ENCODE peak calls at places on chromosomes 4 and X, in nine cellular contexts. F is adrenal gland, S is brain microvascular endothelial cell, P is tibial artery, V is foreskin fibroblast, I is A549, U is mucosa of descending colon, W is tibial nerve, C is PC-3. Z is an unnamed sample.

GRCh38 chr4:13700196-13701140 is 72.9 kb upstream of the BOD1L1 start:
- DNase-seq in F (no peak), S (peak), P (no peak), V (peak), I (no peak), U (no peak), W (no peak), C (peak), Z (peak)

GRCh38 chr4:122052714-122053113 is 99.4 kb upstream of the BLTP1 start:
- DNase-seq in F (no peak), S (no peak), P (no peak), V (no peak), I (no peak), U (no peak), W (no peak), C (no peak), Z (peak)

GRCh38 chr4:44760142-44760898 is 34.0 kb upstream of the GNPDA2 start:
- DNase-seq in F (no peak), S (peak), P (no peak), V (peak), I (peak), U (peak), W (no peak), C (peak), Z (peak)

GRCh38 chrX:35842657-35843056 is 44.5 kb downstream of the MAGEB16 start:
- DNase-seq in F (no peak), S (no peak), P (no peak), V (no peak), I (no peak), U (peak), W (no peak), C (no peak), Z (no peak)

GRCh38 chr4:87121332-87122065 is 98.9 kb downstream of the KLHL8 start:
- DNase-seq in F (no peak), S (no peak), P (no peak), V (peak), I (no peak), U (no peak), W (no peak), C (no peak), Z (peak)

GRCh38 chr4:83917572-83917971 is 381.7 kb downstream of the GPAT3 start:
- DNase-seq in F (no peak), S (no peak), P (no peak), V (no peak), I (no peak), U (no peak), W (no peak), C (no peak), Z (peak)

GRCh38 chrX:132615396-132616131 is 126.7 kb upstream of the MBNL3 start:
- DNase-seq in F (peak), S (peak), P (no peak), V (peak), I (no peak), U (peak), W (peak), C (peak), Z (peak)

GRCh38 chrX:83658731-83659130 is 150.6 kb downstream of the POU3F4 start:
- DNase-seq in F (no peak), S (no peak), P (no peak), V (no peak), I (peak), U (no peak), W (no peak), C (no peak), Z (no peak)

GRCh38 chr4:121256887-121257426 is 92.8 kb upstream of the TNIP3 start:
- DNase-seq in F (no peak), S (peak), P (no peak), V (no peak), I (no peak), U (no peak), W (no peak), C (no peak), Z (no peak)

GRCh38 chr4:23135792-23136645 is 443.3 kb downstream of the GBA3 start:
- DNase-seq in F (peak), S (peak), P (no peak), V (peak), I (peak), U (peak), W (peak), C (peak), Z (peak)

GRCh38 chrX:17377795-17378194 is 2.8 kb downstream of the NHS start:
- DNase-seq in F (no peak), S (no peak), P (no peak), V (no peak), I (no peak), U (no peak), W (no peak), C (no peak), Z (peak)

GRCh38 chr4:121266982-121267381 is 102.9 kb upstream of the TNIP3 start:
- DNase-seq in F (no peak), S (no peak), P (no peak), V (no peak), I (no peak), U (no peak), W (no peak), C (no peak), Z (peak)

GRCh38 chr4:166092797-166093196 is 219.8 kb downstream of the TLL1 start:
- DNase-seq in F (no peak), S (no peak), P (no peak), V (no peak), I (no peak), U (no peak), W (no peak), C (peak), Z (peak)

GRCh38 chr4:69440312-69440711 is 55.4 kb downstream of the UGT2B4 start:
- DNase-seq in F (no peak), S (no peak), P (no peak), V (no peak), I (no peak), U (no peak), W (no peak), C (no peak), Z (no peak)

GRCh38 chr4:40471923-40472322 is 136.8 kb downstream of the CHRNA9 start:
- DNase-seq in F (no peak), S (no peak), P (no peak), V (no peak), I (no peak), U (no peak), W (no peak), C (peak), Z (peak)

GRCh38 chrX:8067754-8068469 is 103.2 kb downstream of the VCX2 start:
- DNase-seq in F (no peak), S (no peak), P (no peak), V (peak), I (no peak), U (peak), W (no peak), C (peak), Z (peak)

GRCh38 chrX:14872851-14873675 is at the start of the genes FANCB and MOSPD2:
- DNase-seq in F (peak), S (peak), P (peak), V (peak), I (peak), U (peak), W (peak), C (peak), Z (peak)

GRCh38 chr4:111483375-111484169 is 661.7 kb upstream of the FAM241A start:
- DNase-seq in F (no peak), S (no peak), P (no peak), V (no peak), I (no peak), U (no peak), W (no peak), C (no peak), Z (no peak)

GRCh38 chr4:122012735-122013134 is 60.9 kb upstream of the TRPC3 start:
- DNase-seq in F (no peak), S (peak), P (no peak), V (peak), I (no peak), U (no peak), W (no peak), C (no peak), Z (peak)

GRCh38 chrX:45358417-45358816 is 157.7 kb upstream of the DIPK2B start:
- DNase-seq in F (no peak), S (no peak), P (no peak), V (no peak), I (no peak), U (no peak), W (no peak), C (no peak), Z (no peak)

GRCh38 chr4:136025540-136025939 is 1506.8 kb downstream of the PCDH18 start:
- DNase-seq in F (no peak), S (no peak), P (no peak), V (no peak), I (no peak), U (no peak), W (no peak), C (no peak), Z (no peak)

GRCh38 chr4:77538144-77538543 is 67.5 kb upstream of the CXCL13 start:
- DNase-seq in F (no peak), S (peak), P (no peak), V (peak), I (peak), U (no peak), W (no peak), C (peak), Z (peak)

GRCh38 chrX:12791253-12792228 is at the start of gene PRPS2:
- DNase-seq in F (peak), S (peak), P (peak), V (peak), I (peak), U (peak), W (peak), C (peak), Z (peak)

GRCh38 chr4:108337923-108338322 is 169.2 kb upstream of the LEF1 start:
- DNase-seq in F (no peak), S (peak), P (no peak), V (peak), I (no peak), U (no peak), W (no peak), C (no peak), Z (no peak)

GRCh38 chr4:182143822-182144620 is 99.2 kb upstream of the TENM3 start:
- DNase-seq in F (peak), S (peak), P (no peak), V (peak), I (peak), U (no peak), W (no peak), C (peak), Z (peak)

GRCh38 chr4:25938251-25939186 is 24.5 kb downstream of the SMIM20 start:
- DNase-seq in F (peak), S (peak), P (no peak), V (peak), I (no peak), U (no peak), W (peak), C (peak), Z (peak)

GRCh38 chr4:119733431-119733830 is 104.8 kb upstream of the PDE5A start:
- DNase-seq in F (no peak), S (peak), P (no peak), V (peak), I (no peak), U (no peak), W (no peak), C (peak), Z (no peak)

GRCh38 chr4:108155373-108155772 is 13.4 kb downstream of the LEF1 start:
- DNase-seq in F (no peak), S (no peak), P (no peak), V (peak), I (no peak), U (no peak), W (no peak), C (no peak), Z (peak)

GRCh38 chr4:147773261-147774184 is 41.6 kb downstream of the ARHGAP10 start:
- DNase-seq in F (no peak), S (peak), P (no peak), V (peak), I (no peak), U (no peak), W (no peak), C (peak), Z (peak)
- H3K4me3 ChIP-seq in F (no peak), S (no peak), P (no peak), V (no peak), I (no peak), U (no peak), W (no peak), C (no peak), Z (no peak)

DNA sequence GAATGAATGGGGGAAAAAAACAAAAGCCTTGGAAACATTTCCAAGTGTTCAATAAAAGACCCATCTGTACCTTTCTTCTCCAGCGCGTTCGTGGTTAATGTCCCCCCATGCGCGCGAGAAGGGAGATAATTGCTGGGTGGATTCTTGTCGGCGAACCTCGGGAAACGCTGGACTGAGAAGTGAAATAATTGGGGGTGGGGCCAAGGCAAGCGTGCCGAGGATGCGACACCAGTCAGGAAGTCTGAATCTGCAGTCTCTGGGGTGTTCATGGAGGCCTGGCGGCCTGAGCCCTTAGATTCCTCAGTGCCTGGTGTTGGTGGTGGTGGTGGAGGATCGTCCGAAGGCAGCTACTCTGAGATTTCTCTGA is 5.3 kb upstream of the ARX start:
- DNase-seq in F (no peak), S (no peak), P (no peak), V (no peak), I (peak), U (no peak), W (no peak), C (no peak), Z (no peak)
- TF ChIP-seq CTCF in F (no peak), S (no peak), P (no peak), V (no peak), I (no peak), U (no peak), W (no peak), C (no peak), Z (no peak)

GRCh38 chr4:52864816-52865215 is 2.7 kb downstream of the RASL11B start:
- DNase-seq in F (no peak), S (peak), P (no peak), V (no peak), I (no peak), U (no peak), W (no peak), C (no peak), Z (no peak)
- H3K4me3 ChIP-seq in F (no peak), S (no peak), P (peak), V (no peak), I (no peak), U (no peak), W (no peak), C (no peak), Z (no peak)

GRCh38 chrX:109632906-109633504 is 8.0 kb upstream of the KCNE5 start:
- DNase-seq in F (no peak), S (no peak), P (no peak), V (peak), I (peak), U (peak), W (no peak), C (peak), Z (peak)
- TF ChIP-seq CTCF in F (peak), S (peak), P (peak), V (peak), I (peak), U (no peak), W (peak), C (peak), Z (peak)

GRCh38 chr4:150884625-150885024 is 130.5 kb downstream of the LRBA start:
- DNase-seq in F (no peak), S (no peak), P (no peak), V (no peak), I (no peak), U (no peak), W (no peak), C (no peak), Z (no peak)
- H3K4me3 ChIP-seq in F (no peak), S (no peak), P (no peak), V (no peak), I (peak), U (no peak), W (no peak), C (no peak), Z (no peak)

DNA sequence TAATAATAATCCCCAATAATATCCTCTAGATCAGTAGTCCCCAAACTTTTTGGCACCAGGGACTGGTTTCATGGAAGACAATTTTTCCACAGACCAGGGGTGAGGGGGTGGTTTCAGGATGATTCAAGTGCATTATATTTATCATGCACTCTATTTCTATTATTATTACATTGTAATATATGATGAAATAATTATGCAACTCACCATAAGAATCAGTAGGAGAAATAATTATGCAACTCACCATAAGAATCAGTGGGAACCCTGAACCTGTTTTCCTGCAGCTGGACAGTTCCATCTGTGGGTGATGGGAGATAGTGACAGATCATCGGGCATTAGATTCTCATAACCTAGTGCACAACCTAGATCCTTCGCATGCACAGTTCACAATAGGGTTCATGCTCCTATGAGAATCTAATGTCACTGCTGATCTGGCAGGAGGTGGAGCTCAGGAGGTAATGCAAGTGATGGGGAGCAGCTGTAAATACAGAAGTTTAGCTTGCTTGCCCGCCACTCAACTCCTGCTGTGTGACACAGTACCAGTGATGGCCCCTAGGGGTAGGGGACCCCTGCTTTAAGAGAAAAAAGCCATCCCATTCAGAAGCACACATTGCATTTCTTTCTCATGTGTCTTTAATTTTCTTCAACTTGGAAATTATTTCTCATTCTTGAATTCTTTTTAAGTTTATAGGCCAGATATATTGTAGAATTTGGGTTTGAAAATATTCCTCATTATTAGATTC is 16.0 kb upstream of the SH3RF1 start:
- DNase-seq in F (no peak), S (no peak), P (no peak), V (peak), I (no peak), U (no peak), W (no peak), C (no peak), Z (peak)
- TF ChIP-seq CTCF in F (no peak), S (peak), P (no peak), V (peak), I (no peak), U (no peak), W (no peak), C (no peak), Z (no peak)

DNA sequence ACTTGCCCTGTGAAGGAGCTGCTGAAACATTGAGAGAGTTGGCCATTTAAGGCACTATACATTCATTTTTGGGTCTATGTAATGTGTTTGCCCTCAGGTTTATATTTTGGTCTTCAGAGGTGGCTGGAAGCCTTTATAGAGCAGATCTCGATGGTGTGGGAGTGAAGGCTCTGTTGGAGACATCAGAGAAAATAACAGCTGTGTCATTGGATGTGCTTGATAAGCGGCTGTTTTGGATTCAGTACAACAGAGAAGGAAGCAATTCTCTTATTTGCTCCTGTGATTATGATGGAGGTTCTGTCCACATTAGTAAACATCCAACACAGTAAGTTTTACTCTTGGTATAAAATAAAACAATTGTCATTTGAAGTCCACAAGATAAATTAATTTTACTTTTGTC is 31.1 kb downstream of the EGF start:
- DNase-seq in F (no peak), S (no peak), P (no peak), V (no peak), I (no peak), U (no peak), W (no peak), C (no peak), Z (no peak)
- H3K4me3 ChIP-seq in F (no peak), S (no peak), P (no peak), V (no peak), I (no peak), U (no peak), W (no peak), C (no peak), Z (no peak)

GRCh38 chr4:48296330-48296729 is 26.7 kb upstream of the TEC start:
- DNase-seq in F (no peak), S (no peak), P (no peak), V (peak), I (no peak), U (no peak), W (no peak), C (no peak), Z (no peak)
- TF ChIP-seq CTCF in F (no peak), S (no peak), P (no peak), V (no peak), I (no peak), U (no peak), W (no peak), C (no peak), Z (no peak)

DNA sequence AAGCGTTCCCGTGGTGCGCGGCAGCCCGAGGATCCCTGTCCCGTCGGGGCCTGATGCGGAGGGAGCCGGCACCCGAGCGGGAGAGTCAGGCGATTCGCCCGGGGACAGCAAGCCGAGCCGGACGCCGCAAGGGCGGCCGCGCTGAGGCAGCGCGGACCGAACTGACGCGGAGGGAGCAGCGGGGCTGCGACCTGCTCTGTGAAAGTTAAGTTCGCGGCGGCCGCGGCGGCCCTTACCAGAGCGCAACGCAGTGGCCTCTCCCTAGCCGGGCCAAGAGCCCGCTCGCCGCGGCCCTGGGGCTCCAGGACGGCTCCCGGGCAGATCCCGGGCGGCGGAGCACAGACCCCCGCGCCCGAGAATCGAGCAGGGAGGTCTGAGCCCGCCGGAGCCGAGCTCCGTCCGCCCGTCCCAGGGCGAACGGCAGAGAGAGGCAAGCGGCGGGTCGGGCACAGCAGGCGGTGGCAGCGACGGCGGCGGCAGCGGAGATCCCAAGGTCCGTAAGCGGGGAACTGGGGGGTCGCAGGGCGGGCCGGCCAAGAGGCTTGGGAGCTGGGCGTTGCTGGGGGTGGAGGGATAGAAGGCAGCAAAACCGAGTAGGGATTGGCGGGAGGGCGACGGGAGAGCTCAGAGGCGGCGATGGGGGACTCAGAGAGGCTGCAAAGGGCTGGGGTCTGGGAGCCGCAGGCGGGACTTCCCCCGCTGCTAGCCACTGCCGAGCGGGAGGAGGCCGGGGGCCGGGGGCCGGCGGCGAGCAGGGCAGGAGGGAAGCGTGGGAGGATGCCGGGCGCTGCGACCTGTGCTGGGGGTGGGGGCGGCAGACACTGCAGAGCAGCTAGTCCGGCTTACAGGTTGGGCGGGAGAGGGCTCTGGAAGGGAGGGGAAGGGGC is 1.0 kb downstream of the GPR50 start:
- DNase-seq in F (no peak), S (no peak), P (no peak), V (peak), I (no peak), U (no peak), W (no peak), C (no peak), Z (no peak)
- H3K4me3 ChIP-seq in F (no peak), S (no peak), P (peak), V (no peak), I (peak), U (no peak), W (no peak), C (no peak), Z (no peak)

Z was measured in epithelial cell of esophagus.